ENCODE peak calls at places on chromosome 14, in six cellular contexts. One of them, this sample, is unnamed.

GRCh38 chr14:105013150-105013787 is 7.6 kb downstream of the CDCA4 start:
- DNase-seq in lower lobe of right lung: no peak
- DNase-seq in GM06990: no peak
- DNase-seq in tibial nerve: no peak
- DNase-seq in heart left ventricle: no peak
- DNase-seq in AG10803: peak
- DNase-seq in this sample: no peak

GRCh38 chr14:89721330-89721729 is 233.2 kb downstream of the EFCAB11 start:
- DNase-seq in lower lobe of right lung: no peak
- DNase-seq in GM06990: no peak
- DNase-seq in tibial nerve: no peak
- DNase-seq in heart left ventricle: no peak
- DNase-seq in AG10803: no peak
- DNase-seq in this sample: no peak

GRCh38 chr14:92500491-92500941 is 13.1 kb upstream of the RIN3 start:
- DNase-seq in lower lobe of right lung: no peak
- DNase-seq in GM06990: no peak
- DNase-seq in tibial nerve: no peak
- DNase-seq in heart left ventricle: peak
- DNase-seq in AG10803: no peak
- DNase-seq in this sample: no peak

GRCh38 chr14:88249266-88249665 is 73.8 kb downstream of the KCNK10 start:
- DNase-seq in lower lobe of right lung: no peak
- DNase-seq in GM06990: no peak
- DNase-seq in tibial nerve: no peak
- DNase-seq in heart left ventricle: no peak
- DNase-seq in AG10803: no peak
- DNase-seq in this sample: no peak

GRCh38 chr14:103243764-103244737 is 90.0 kb upstream of the EIF5 start:
- DNase-seq in lower lobe of right lung: no peak
- DNase-seq in GM06990: no peak
- DNase-seq in tibial nerve: no peak
- DNase-seq in heart left ventricle: no peak
- DNase-seq in AG10803: no peak
- DNase-seq in this sample: no peak

GRCh38 chr14:89578048-89578619 is 161.1 kb upstream of the FOXN3 start:
- DNase-seq in lower lobe of right lung: no peak
- DNase-seq in GM06990: no peak
- DNase-seq in tibial nerve: no peak
- DNase-seq in heart left ventricle: no peak
- DNase-seq in AG10803: peak
- DNase-seq in this sample: no peak

GRCh38 chr14:98189077-98189476 is 1082.9 kb downstream of the BCL11B start:
- DNase-seq in lower lobe of right lung: no peak
- DNase-seq in GM06990: no peak
- DNase-seq in tibial nerve: no peak
- DNase-seq in heart left ventricle: no peak
- DNase-seq in AG10803: no peak
- DNase-seq in this sample: no peak

GRCh38 chr14:92600318-92601053 is 86.9 kb downstream of the RIN3 start:
- DNase-seq in lower lobe of right lung: no peak
- DNase-seq in GM06990: no peak
- DNase-seq in tibial nerve: no peak
- DNase-seq in heart left ventricle: no peak
- DNase-seq in AG10803: peak
- DNase-seq in this sample: no peak

GRCh38 chr14:93880025-93880820 is 46.9 kb upstream of the FAM181A start:
- DNase-seq in lower lobe of right lung: peak
- DNase-seq in GM06990: no peak
- DNase-seq in tibial nerve: no peak
- DNase-seq in heart left ventricle: no peak
- DNase-seq in AG10803: peak
- DNase-seq in this sample: no peak

GRCh38 chr14:88346048-88346639 is 23.1 kb upstream of the KCNK10 start:
- DNase-seq in lower lobe of right lung: no peak
- DNase-seq in GM06990: no peak
- DNase-seq in tibial nerve: no peak
- DNase-seq in heart left ventricle: no peak
- DNase-seq in AG10803: no peak
- DNase-seq in this sample: no peak

GRCh38 chr14:50366115-50366514 is 30.6 kb downstream of the CDKL1 start:
- DNase-seq in lower lobe of right lung: no peak
- DNase-seq in GM06990: no peak
- DNase-seq in tibial nerve: no peak
- DNase-seq in heart left ventricle: no peak
- DNase-seq in AG10803: no peak
- DNase-seq in this sample: no peak

GRCh38 chr14:95222870-95223398 is 65.6 kb upstream of the DICER1 start:
- DNase-seq in lower lobe of right lung: no peak
- DNase-seq in GM06990: no peak
- DNase-seq in tibial nerve: no peak
- DNase-seq in heart left ventricle: no peak
- DNase-seq in AG10803: peak
- DNase-seq in this sample: no peak

GRCh38 chr14:61238611-61239010 is 42.5 kb downstream of the TMEM30B start:
- DNase-seq in lower lobe of right lung: no peak
- DNase-seq in GM06990: no peak
- DNase-seq in tibial nerve: no peak
- DNase-seq in heart left ventricle: no peak
- DNase-seq in AG10803: no peak
- DNase-seq in this sample: no peak

GRCh38 chr14:95523818-95524448 is 7.5 kb upstream of the SYNE3 start:
- DNase-seq in lower lobe of right lung: peak
- DNase-seq in GM06990: no peak
- DNase-seq in tibial nerve: no peak
- DNase-seq in heart left ventricle: no peak
- DNase-seq in AG10803: peak
- DNase-seq in this sample: no peak

GRCh38 chr14:55329999-55330710 is 58.9 kb downstream of the FBXO34 start:
- DNase-seq in lower lobe of right lung: no peak
- DNase-seq in GM06990: no peak
- DNase-seq in tibial nerve: no peak
- DNase-seq in heart left ventricle: no peak
- DNase-seq in AG10803: peak
- DNase-seq in this sample: no peak

GRCh38 chr14:23653046-23653445 is 16.9 kb downstream of the DHRS2 start:
- DNase-seq in lower lobe of right lung: no peak
- DNase-seq in GM06990: no peak
- DNase-seq in tibial nerve: no peak
- DNase-seq in heart left ventricle: no peak
- DNase-seq in AG10803: peak
- DNase-seq in this sample: no peak

GRCh38 chr14:101705733-101706508 is 55.6 kb upstream of the PPP2R5C start:
- DNase-seq in lower lobe of right lung: peak
- DNase-seq in GM06990: peak
- DNase-seq in tibial nerve: peak
- DNase-seq in heart left ventricle: peak
- DNase-seq in AG10803: peak
- DNase-seq in this sample: no peak

GRCh38 chr14:99938896-99939295 is 126.3 kb upstream of the EVL start:
- DNase-seq in lower lobe of right lung: no peak
- DNase-seq in GM06990: no peak
- DNase-seq in tibial nerve: no peak
- DNase-seq in heart left ventricle: no peak
- DNase-seq in AG10803: no peak
- DNase-seq in this sample: no peak

GRCh38 chr14:99937475-99938244 is 127.6 kb upstream of the EVL start:
- DNase-seq in lower lobe of right lung: no peak
- DNase-seq in GM06990: no peak
- DNase-seq in tibial nerve: no peak
- DNase-seq in heart left ventricle: no peak
- DNase-seq in AG10803: no peak
- DNase-seq in this sample: no peak

GRCh38 chr14:99936056-99936455 is 129.2 kb upstream of the EVL start:
- DNase-seq in lower lobe of right lung: no peak
- DNase-seq in GM06990: no peak
- DNase-seq in tibial nerve: no peak
- DNase-seq in heart left ventricle: no peak
- DNase-seq in AG10803: peak
- DNase-seq in this sample: no peak

GRCh38 chr14:99938376-99938775 is 126.8 kb upstream of the EVL start:
- DNase-seq in lower lobe of right lung: no peak
- DNase-seq in GM06990: no peak
- DNase-seq in tibial nerve: no peak
- DNase-seq in heart left ventricle: no peak
- DNase-seq in AG10803: no peak
- DNase-seq in this sample: no peak

GRCh38 chr14:99936738-99937474 is 128.3 kb upstream of the EVL start:
- DNase-seq in lower lobe of right lung: no peak
- DNase-seq in GM06990: peak
- DNase-seq in tibial nerve: no peak
- DNase-seq in heart left ventricle: no peak
- DNase-seq in AG10803: no peak
- DNase-seq in this sample: no peak
- TF ChIP-seq CTCF in lower lobe of right lung: no peak
- TF ChIP-seq CTCF in GM06990: no peak
- TF ChIP-seq CTCF in tibial nerve: no peak
- TF ChIP-seq CTCF in heart left ventricle: no peak
- TF ChIP-seq CTCF in AG10803: no peak
- TF ChIP-seq CTCF in this sample: no peak

DNA sequence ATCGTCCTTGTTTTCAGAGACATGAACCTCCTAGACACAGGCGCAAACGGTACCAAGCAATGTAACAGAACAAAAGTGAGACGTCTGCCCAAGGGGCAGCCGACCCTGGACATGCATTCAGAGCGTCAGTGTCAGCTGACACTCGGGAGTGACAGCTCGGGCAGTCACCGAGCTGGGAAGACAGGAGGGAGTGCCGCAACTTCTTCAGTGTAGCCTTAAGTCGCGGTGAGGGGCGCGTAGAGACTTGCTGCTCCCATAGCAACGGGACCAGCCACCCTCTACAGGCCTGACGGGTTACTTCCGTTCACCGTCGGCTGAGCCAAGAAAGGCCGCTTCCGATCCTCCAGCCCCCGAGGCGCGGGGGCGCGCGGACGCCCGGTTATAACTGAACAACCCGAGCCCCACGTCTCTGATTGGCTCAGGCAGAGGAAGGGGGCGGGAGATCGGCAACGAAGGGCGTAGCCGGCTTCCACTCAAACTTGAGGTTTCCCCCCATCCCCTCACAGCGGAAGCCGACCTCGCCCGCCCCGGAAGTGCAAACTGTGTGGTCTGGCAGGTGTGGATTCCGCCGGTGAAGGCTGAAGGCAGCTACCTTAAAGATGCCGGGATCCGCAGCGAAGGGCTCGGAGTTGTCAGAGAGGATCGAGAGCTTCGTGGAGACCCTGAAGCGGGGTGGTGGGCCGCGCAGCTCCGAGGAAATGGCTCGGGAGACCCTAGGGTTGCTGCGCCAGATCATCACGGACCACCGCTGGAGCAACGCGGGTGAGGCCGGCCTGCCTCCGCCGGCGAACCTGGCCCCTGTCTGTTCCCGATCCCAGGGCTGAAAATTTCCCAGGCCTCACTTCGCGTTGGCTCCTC is at the start of gene EIF2B2:
- DNase-seq in lower lobe of right lung: peak
- DNase-seq in GM06990: peak
- DNase-seq in tibial nerve: peak
- DNase-seq in heart left ventricle: peak
- DNase-seq in AG10803: peak
- DNase-seq in this sample: peak
- TF ChIP-seq CTCF in lower lobe of right lung: no peak
- TF ChIP-seq CTCF in GM06990: no peak
- TF ChIP-seq CTCF in tibial nerve: peak
- TF ChIP-seq CTCF in heart left ventricle: no peak
- TF ChIP-seq CTCF in AG10803: peak
- TF ChIP-seq CTCF in this sample: no peak

GRCh38 chr14:65604946-65605345 is 192.4 kb downstream of the FUT8 start:
- DNase-seq in lower lobe of right lung: no peak
- DNase-seq in GM06990: peak
- DNase-seq in tibial nerve: no peak
- DNase-seq in heart left ventricle: no peak
- DNase-seq in AG10803: no peak
- DNase-seq in this sample: no peak
- TF ChIP-seq CTCF in lower lobe of right lung: peak
- TF ChIP-seq CTCF in GM06990: no peak
- TF ChIP-seq CTCF in tibial nerve: no peak
- TF ChIP-seq CTCF in heart left ventricle: no peak
- TF ChIP-seq CTCF in AG10803: peak
- TF ChIP-seq CTCF in this sample: peak

GRCh38 chr14:72516936-72517408 is 376.9 kb downstream of the DPF3 start:
- DNase-seq in lower lobe of right lung: no peak
- DNase-seq in GM06990: peak
- DNase-seq in tibial nerve: peak
- DNase-seq in heart left ventricle: no peak
- DNase-seq in AG10803: peak
- DNase-seq in this sample: no peak

GRCh38 chr14:72514660-72515025 is 379.3 kb downstream of the DPF3 start:
- DNase-seq in lower lobe of right lung: no peak
- DNase-seq in GM06990: no peak
- DNase-seq in tibial nerve: no peak
- DNase-seq in heart left ventricle: no peak
- DNase-seq in AG10803: no peak
- DNase-seq in this sample: no peak

GRCh38 chr14:72517736-72518135 is 376.2 kb downstream of the DPF3 start:
- DNase-seq in lower lobe of right lung: no peak
- DNase-seq in GM06990: no peak
- DNase-seq in tibial nerve: no peak
- DNase-seq in heart left ventricle: no peak
- DNase-seq in AG10803: peak
- DNase-seq in this sample: no peak

GRCh38 chr14:72513994-72514659 is 379.8 kb downstream of the DPF3 start:
- DNase-seq in lower lobe of right lung: no peak
- DNase-seq in GM06990: peak
- DNase-seq in tibial nerve: no peak
- DNase-seq in heart left ventricle: no peak
- DNase-seq in AG10803: peak
- DNase-seq in this sample: no peak

GRCh38 chr14:72515779-72516770 is 377.8 kb downstream of the DPF3 start:
- DNase-seq in lower lobe of right lung: no peak
- DNase-seq in GM06990: no peak
- DNase-seq in tibial nerve: no peak
- DNase-seq in heart left ventricle: no peak
- DNase-seq in AG10803: peak
- DNase-seq in this sample: no peak
- TF ChIP-seq CTCF in lower lobe of right lung: no peak
- TF ChIP-seq CTCF in GM06990: no peak
- TF ChIP-seq CTCF in tibial nerve: no peak
- TF ChIP-seq CTCF in heart left ventricle: no peak
- TF ChIP-seq CTCF in AG10803: peak
- TF ChIP-seq CTCF in this sample: no peak

DNA sequence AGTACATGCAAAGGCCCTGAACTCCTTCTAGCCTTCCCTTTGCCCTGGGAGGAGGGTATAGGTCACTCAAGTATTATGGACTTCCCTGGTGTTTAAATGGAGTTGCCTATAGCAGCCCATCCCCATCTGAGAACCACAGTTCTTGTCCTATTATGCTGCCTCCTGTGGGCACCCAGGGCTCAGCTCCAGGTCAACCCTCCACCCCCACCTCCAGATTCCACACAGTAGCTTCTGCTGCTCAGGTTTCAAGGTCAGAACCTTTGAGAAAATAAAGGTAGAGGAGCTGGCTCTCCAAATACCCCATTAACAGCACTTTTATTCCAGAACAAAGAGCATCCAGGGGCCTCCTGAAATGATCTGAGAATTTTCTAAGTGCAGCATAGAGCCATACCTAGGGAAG is 57.4 kb downstream of the ACTN1 start:
- DNase-seq in lower lobe of right lung: no peak
- DNase-seq in GM06990: no peak
- DNase-seq in tibial nerve: no peak
- DNase-seq in heart left ventricle: no peak
- DNase-seq in AG10803: no peak
- DNase-seq in this sample: no peak
- TF ChIP-seq CTCF in lower lobe of right lung: no peak
- TF ChIP-seq CTCF in GM06990: no peak
- TF ChIP-seq CTCF in tibial nerve: no peak
- TF ChIP-seq CTCF in heart left ventricle: no peak
- TF ChIP-seq CTCF in AG10803: no peak
- TF ChIP-seq CTCF in this sample: no peak

GRCh38 chr14:21070610-21071224 is 613 bp downstream of the ARHGEF40 start:
- DNase-seq in lower lobe of right lung: no peak
- DNase-seq in GM06990: no peak
- DNase-seq in tibial nerve: peak
- DNase-seq in heart left ventricle: peak
- DNase-seq in AG10803: peak
- DNase-seq in this sample: no peak
- TF ChIP-seq CTCF in lower lobe of right lung: no peak
- TF ChIP-seq CTCF in GM06990: no peak
- TF ChIP-seq CTCF in tibial nerve: no peak
- TF ChIP-seq CTCF in heart left ventricle: no peak
- TF ChIP-seq CTCF in AG10803: no peak
- TF ChIP-seq CTCF in this sample: no peak